ENCODE peak calls at places on chromosomes 11 and 22, in nine cellular contexts. D is OCI-M1, K is EL, N is GM12865, V is transverse colon, Y is HCT116, R is GM19239, O is HTR-8/SVneo, U is neural crest cell. X is an unnamed sample.

GRCh38 chr22:30871391-30872281 is 96.9 kb downstream of the MORC2 start:
- DNase-seq in U (no peak), V (peak), R (no peak), N (no peak), Y (no peak), D (no peak), K (no peak), O (no peak), X (no peak)

GRCh38 chr11:2446590-2447252 is 1.9 kb downstream of the KCNQ1 start:
- DNase-seq in Y (no peak), R (no peak), O (no peak), V (no peak), N (no peak), K (no peak), D (no peak), U (no peak), X (no peak)

GRCh38 chr22:46239261-46240048 is 10.6 kb downstream of the CDPF1 start:
- DNase-seq in U (no peak), D (no peak), N (peak), Y (no peak), R (peak), V (no peak), K (no peak), O (no peak), X (no peak)

GRCh38 chr22:32684148-32684821 is 117.2 kb upstream of the TIMP3 start:
- DNase-seq in N (no peak), Y (no peak), U (no peak), D (peak), V (no peak), R (no peak), O (no peak), K (no peak), X (no peak)

GRCh38 chr22:23565288-23565941 is 14.7 kb downstream of the IGLL1 start:
- DNase-seq in R (no peak), D (peak), O (no peak), U (peak), V (peak), K (peak), N (peak), Y (peak), X (no peak)

GRCh38 chr22:29456211-29456671 is 17.9 kb downstream of the RFPL1 start:
- DNase-seq in V (no peak), N (no peak), D (no peak), Y (no peak), R (no peak), U (no peak), K (no peak), O (no peak), X (no peak)

GRCh38 chr11:27913650-27914049 is 194.3 kb downstream of the KIF18A start:
- DNase-seq in Y (no peak), K (peak), U (no peak), D (peak), N (peak), O (no peak), V (no peak), R (no peak), X (no peak)

GRCh38 chr11:134754823-134755198 is 342.8 kb upstream of the B3GAT1 start:
- DNase-seq in O (no peak), D (no peak), R (no peak), K (no peak), N (no peak), Y (no peak), U (no peak), V (no peak), X (no peak)

GRCh38 chr11:106091480-106092123 is 14.1 kb downstream of the AASDHPPT start:
- DNase-seq in U (no peak), Y (no peak), O (no peak), D (no peak), R (peak), N (peak), V (no peak), K (peak), X (no peak)

GRCh38 chr11:46291441-46292143 is 14.1 kb downstream of the CREB3L1 start:
- DNase-seq in K (peak), Y (no peak), O (no peak), N (no peak), U (no peak), D (no peak), R (no peak), V (no peak), X (no peak)

GRCh38 chr11:67468056-67468455 is 995 bp downstream of the TMEM134 start:
- DNase-seq in K (no peak), O (no peak), D (no peak), V (peak), R (no peak), Y (no peak), N (no peak), U (no peak), X (no peak)

GRCh38 chr22:39316440-39317083 is 2.9 kb downstream of the RPL3 start:
- DNase-seq in Y (peak), D (peak), O (peak), R (peak), U (peak), N (peak), K (peak), V (peak), X (peak)

GRCh38 chr22:29266564-29267461 is 968 bp downstream of the RHBDD3 start:
- DNase-seq in V (no peak), D (peak), U (no peak), O (no peak), N (peak), R (no peak), K (peak), Y (no peak), X (no peak)

GRCh38 chr11:12269446-12270214 is 107.7 kb upstream of the PARVA start:
- DNase-seq in U (no peak), O (no peak), N (no peak), D (no peak), V (no peak), K (no peak), Y (no peak), R (no peak), X (no peak)

GRCh38 chr11:125154380-125155099 is 10.0 kb upstream of the PKNOX2 start:
- DNase-seq in O (no peak), U (no peak), N (no peak), K (no peak), V (no peak), Y (no peak), D (no peak), R (no peak), X (no peak)

GRCh38 chr11:126109941-126110731 is 47.5 kb upstream of the CDON start:
- DNase-seq in Y (no peak), R (no peak), U (no peak), O (no peak), D (no peak), V (no peak), K (peak), N (no peak), X (no peak)

GRCh38 chr11:109697140-109697843 is 275.3 kb downstream of the C11orf87 start:
- DNase-seq in O (peak), V (no peak), D (peak), Y (peak), N (peak), U (peak), R (peak), K (peak), X (no peak)

GRCh38 chr11:119380816-119381185 is 689 bp downstream of the USP2 start:
- DNase-seq in K (no peak), N (no peak), R (no peak), V (no peak), O (no peak), D (peak), U (no peak), Y (no peak), X (no peak)

GRCh38 chr11:69744435-69744834 is 30.7 kb downstream of the FGF4 start:
- DNase-seq in N (no peak), K (peak), R (no peak), O (peak), Y (no peak), U (no peak), V (no peak), D (no peak), X (no peak)

X was measured in T1000.